ENCODE peak calls at places on chromosomes 12 and 14, in four cellular contexts. B is breast epithelium, Y is PC-3, J is sigmoid colon. O is an unnamed sample.

GRCh38 chr12:42605685-42606084 is 16.1 kb upstream of the PRICKLE1 start:
- DNase-seq in B (no peak), J (no peak), Y (no peak), O (no peak)

GRCh38 chr12:116697305-116698130 is 40.4 kb downstream of the SPRING1 start:
- DNase-seq in B (no peak), J (no peak), Y (peak; percentile 58), O (no peak)

GRCh38 chr14:91108941-91109611 is 4.8 kb upstream of the DGLUCY start:
- DNase-seq in Y (peak; percentile 35), B (peak; percentile 85), J (peak; percentile 72), O (peak; percentile 48)

GRCh38 chr12:14416658-14417057 is 51.2 kb downstream of the ATF7IP start:
- DNase-seq in J (no peak), Y (peak; percentile 50), B (no peak), O (no peak)

GRCh38 chr12:105275997-105276760 is 40.2 kb upstream of the APPL2 start:
- DNase-seq in J (no peak), Y (peak; percentile 21), B (no peak), O (no peak)

GRCh38 chr12:13196302-13196921 is at the start of gene EMP1:
- DNase-seq in B (peak; percentile 95), Y (peak; percentile 98), J (peak; percentile 98), O (peak; percentile 63)

GRCh38 chr14:103522028-103522581 is 525 bp downstream of the CKB start:
- DNase-seq in Y (no peak), J (peak; percentile 81), B (no peak), O (no peak)

GRCh38 chr14:24367506-24368214 is at the start of gene NFATC4:
- DNase-seq in J (peak; percentile 95), B (peak; percentile 62), Y (peak; percentile 83), O (no peak)

GRCh38 chr12:132214161-132214476 is 69.9 kb downstream of the NOC4L start:
- DNase-seq in Y (no peak), J (no peak), B (no peak), O (no peak)

GRCh38 chr12:9798008-9798619 is 29.2 kb upstream of the KLRF1 start:
- DNase-seq in J (no peak), Y (peak; percentile 78), B (peak; percentile 45), O (peak; percentile 49)

GRCh38 chr12:50302686-50303085 is 19.4 kb upstream of the LIMA1 start:
- DNase-seq in B (no peak), Y (peak; percentile 30), J (no peak), O (no peak)

GRCh38 chr12:59808317-59808910 is 212.6 kb downstream of the SLC16A7 start:
- DNase-seq in J (no peak), B (no peak), Y (peak; percentile 55), O (no peak)

GRCh38 chr14:97458302-97459137 is 661.3 kb downstream of the VRK1 start:
- DNase-seq in Y (no peak), B (peak; percentile 19), J (no peak), O (peak; percentile 77)

GRCh38 chr12:130752692-130753230 is 36.7 kb upstream of the RIMBP2 start:
- DNase-seq in Y (no peak), J (peak; percentile 35), B (no peak), O (no peak)

GRCh38 chr14:59182641-59183040 is 5.8 kb upstream of the DAAM1 start:
- DNase-seq in J (no peak), Y (peak; percentile 46), B (no peak), O (no peak)

GRCh38 chr14:81170104-81170828 is 50.5 kb downstream of the GTF2A1 start:
- DNase-seq in J (peak; percentile 97), Y (peak; percentile 84), B (peak; percentile 88), O (peak; percentile 79)

GRCh38 chr12:89162704-89163261 is 189.5 kb downstream of the DUSP6 start:
- DNase-seq in J (peak; percentile 90), B (peak; percentile 49), Y (peak; percentile 96), O (no peak)

GRCh38 chr14:36241183-36241582 is 64.7 kb upstream of the PTCSC3 start:
- DNase-seq in B (no peak), Y (peak; percentile 30), J (no peak), O (no peak)

GRCh38 chr14:52834440-52834842 is 43.0 kb upstream of the GNPNAT1 start:
- DNase-seq in B (no peak), Y (peak; percentile 92), J (no peak), O (no peak)

GRCh38 chr12:19550626-19551025 is 111.3 kb downstream of the AEBP2 start:
- DNase-seq in B (no peak), Y (no peak), J (no peak), O (no peak)

GRCh38 chr12:119713551-119714031 is 45.7 kb downstream of the PRKAB1 start:
- DNase-seq in B (no peak), J (no peak), Y (no peak), O (no peak)

GRCh38 chr12:64840129-64840528 is 15.7 kb downstream of the TBC1D30 start:
- DNase-seq in J (no peak), B (no peak), Y (peak; percentile 55), O (no peak)

GRCh38 chr12:73352826-73353225 is 1080.7 kb downstream of the TRHDE start:
- DNase-seq in Y (no peak), J (no peak), B (no peak), O (no peak)

GRCh38 chr12:27615331-27615891 is 80.8 kb upstream of the REP15 start:
- DNase-seq in B (no peak), J (no peak), Y (peak; percentile 81), O (no peak)

GRCh38 chr12:67940780-67941243 is 48.4 kb upstream of the IFNG-AS1 start:
- DNase-seq in J (no peak), B (no peak), Y (peak; percentile 87), O (no peak)

GRCh38 chr14:32109676-32110075 is 32.6 kb downstream of the ARHGAP5 start:
- DNase-seq in B (no peak), J (no peak), Y (no peak), O (no peak)

GRCh38 chr12:120276734-120277133 is 11.2 kb upstream of the PXN start:
- DNase-seq in Y (no peak), J (no peak), B (no peak), O (no peak)

GRCh38 chr12:55996715-55997534 is at the start of gene SUOX:
- DNase-seq in Y (peak; percentile 98), J (peak; percentile 99), B (peak; percentile 97), O (no peak)

GRCh38 chr12:42507031-42507430 is 82.5 kb downstream of the PRICKLE1 start:
- DNase-seq in B (no peak), Y (no peak), J (no peak), O (no peak)

GRCh38 chr14:69786628-69787027 is 10.4 kb downstream of the SLC10A1 start:
- DNase-seq in B (no peak), J (no peak), Y (no peak), O (no peak)

GRCh38 chr12:69929531-69929930 is 104.5 kb downstream of the MYRFL start:
- DNase-seq in J (no peak), B (no peak), Y (no peak), O (no peak)

GRCh38 chr14:23351681-23352505 is 794 bp downstream of the SLC22A17 start:
- DNase-seq in Y (no peak), J (no peak), B (no peak), O (no peak)

DNA sequence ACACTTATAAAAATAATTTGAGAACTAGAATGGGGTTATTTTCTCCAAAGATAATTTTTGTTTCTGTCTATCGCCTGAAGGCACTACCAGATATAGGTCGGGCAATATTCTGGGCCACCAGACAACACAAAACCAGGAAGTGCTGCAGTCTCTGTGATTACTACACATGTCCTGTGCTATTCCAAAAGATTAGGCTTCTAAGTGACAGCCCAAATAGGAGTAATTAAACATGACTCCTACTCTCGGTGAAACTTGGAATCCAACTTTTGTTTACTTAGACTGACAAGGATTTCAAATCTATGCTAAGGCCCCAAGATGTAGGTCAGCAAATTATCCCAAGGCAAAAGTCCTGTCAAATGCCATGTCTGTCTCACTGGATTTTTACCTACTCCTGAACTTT is 157.6 kb upstream of the LRFN5 start:
- DNase-seq in B (no peak), J (no peak), Y (no peak), O (no peak)
- H3K9me3 ChIP-seq in B (no peaks in the 10 kb centered on the region), J (no peaks in the 10 kb centered on the region), Y (no peaks in the 10 kb centered on the region), O (no peaks in the 10 kb centered on the region)

DNA sequence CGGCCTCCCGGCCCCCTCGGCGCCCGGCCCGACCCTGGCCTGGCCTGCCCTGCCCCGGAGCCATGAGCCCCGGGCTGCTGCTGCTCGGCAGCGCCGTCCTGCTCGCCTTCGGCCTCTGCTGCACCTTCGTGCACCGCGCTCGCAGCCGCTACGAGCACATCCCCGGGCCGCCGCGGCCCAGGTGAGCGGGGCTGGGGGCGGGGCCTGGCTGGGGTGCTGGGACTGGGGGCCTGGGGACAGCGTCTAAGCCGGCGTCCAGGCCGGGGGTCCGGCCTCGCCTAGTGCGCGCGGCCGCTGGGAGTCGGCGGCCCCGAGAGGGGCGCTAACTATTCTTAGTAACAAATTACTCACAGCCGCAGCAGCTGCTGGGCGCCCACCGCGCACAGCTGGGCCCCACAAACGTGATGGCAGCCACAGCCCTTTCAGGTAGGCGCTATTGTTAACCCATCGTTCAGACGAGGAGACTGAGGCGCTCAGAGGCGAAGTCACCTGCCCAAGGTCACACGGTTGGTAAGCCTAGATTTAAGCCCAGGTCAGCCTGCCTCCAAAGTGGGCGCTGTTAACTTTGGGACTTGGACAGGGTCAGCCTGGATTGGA is 356 bp downstream of the CYP46A1 start:
- DNase-seq in J (no peak), Y (no peak), B (peak; percentile 42), O (peak; percentile 14)
- H3K27ac ChIP-seq in J (peak overlapping the region; percentile 63), Y (no peak overlapping the region), B (peak overlapping the region; percentile 30), O (no peak overlapping the region)

GRCh38 chr14:54664961-54665360 is 98.0 kb downstream of the SAMD4A start:
- DNase-seq in Y (peak; percentile 81), B (no peak), J (no peak), O (no peak)

GRCh38 chr14:54665938-54666337 is 99.0 kb downstream of the SAMD4A start:
- DNase-seq in B (no peak), J (no peak), Y (no peak), O (no peak)

GRCh38 chr14:54667764-54668163 is 100.8 kb downstream of the SAMD4A start:
- DNase-seq in Y (no peak), B (no peak), J (no peak), O (no peak)

GRCh38 chr14:54669759-54670630 is 103.1 kb downstream of the SAMD4A start:
- DNase-seq in J (peak; percentile 95), B (no peak), Y (peak; percentile 99), O (no peak)

GRCh38 chr14:54667026-54667744 is 100.3 kb downstream of the SAMD4A start:
- DNase-seq in Y (no peak), B (no peak), J (no peak), O (no peak)
- TF ChIP-seq CTCF in Y (no peak), B (no peak), J (no peak), O (no peak)

GRCh38 chr14:105903971-105904370 is 377.6 kb downstream of the TMEM121 start:
- DNase-seq in B (no peak), Y (no peak), J (no peak), O (no peak)

GRCh38 chr14:105905456-105905855 is 379.1 kb downstream of the TMEM121 start:
- DNase-seq in J (no peak), B (no peak), Y (no peak), O (no peak)

GRCh38 chr14:105907276-105907675 is 380.9 kb downstream of the TMEM121 start:
- DNase-seq in Y (no peak), J (no peak), B (no peak), O (no peak)

GRCh38 chr14:105902131-105902898 is 375.9 kb downstream of the TMEM121 start:
- DNase-seq in J (no peak), B (no peak), Y (no peak), O (no peak)

DNA sequence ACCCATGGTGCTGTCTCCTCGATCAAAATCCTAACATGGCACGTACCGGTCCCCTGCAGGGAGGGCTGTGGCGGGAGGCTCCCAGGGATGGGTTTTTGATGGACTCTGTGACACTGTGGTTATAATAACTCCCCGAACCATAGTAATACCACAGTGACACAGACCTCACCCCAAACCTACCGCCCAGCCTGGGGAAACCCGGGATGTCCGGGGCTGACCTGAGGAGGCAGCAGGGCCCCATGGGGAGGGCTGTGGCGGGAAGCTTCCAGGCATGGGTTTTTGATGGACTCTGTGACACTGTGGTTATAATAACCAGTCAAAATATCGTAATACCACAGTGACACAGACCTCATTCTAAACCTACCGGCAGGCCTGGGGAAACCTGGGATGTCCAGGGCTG is 378.0 kb downstream of the TMEM121 start:
- DNase-seq in B (no peak), Y (no peak), J (no peak), O (no peak)
- H3K9me3 ChIP-seq in B (peaks cover 9% of the 10 kb centered on the region), Y (no peaks in the 10 kb centered on the region), J (no peaks in the 10 kb centered on the region), O (no peaks in the 10 kb centered on the region)